ENCODE peak calls at places on chromosomes 6 and 20, in four cellular contexts. E is left cardiac atrium, D is upper lobe of right lung, A is SHP77. S is an unnamed sample.

GRCh38 chr20:64106435-64106961 is 867 bp downstream of the NPBWR2 start:
- DNase-seq in E (peak), D (peak), A (no peak), S (no peak)

GRCh38 chr6:152462716-152463115 is 174.4 kb downstream of the SYNE1 start:
- DNase-seq in E (no peak), D (no peak), A (no peak), S (no peak)

GRCh38 chr6:37418727-37419126 is 14.3 kb upstream of the CMTR1 start:
- DNase-seq in E (no peak), D (no peak), A (no peak), S (no peak)

GRCh38 chr6:125262026-125263013 is 39.4 kb downstream of the HDDC2 start:
- DNase-seq in E (no peak), D (no peak), A (no peak), S (no peak)

GRCh38 chr6:123524781-123525180 is 112.0 kb downstream of the TRDN start:
- DNase-seq in E (no peak), D (no peak), A (no peak), S (no peak)

GRCh38 chr20:25254986-25255680 is 7.2 kb downstream of the PYGB start:
- DNase-seq in E (peak), D (peak), A (no peak), S (no peak)

GRCh38 chr6:143595256-143596036 is 82.3 kb upstream of the PHACTR2 start:
- DNase-seq in E (no peak), D (no peak), A (no peak), S (no peak)

GRCh38 chr20:62712606-62713005 is 4.0 kb downstream of the NTSR1 start:
- DNase-seq in E (no peak), D (no peak), A (no peak), S (no peak)

GRCh38 chr6:74447013-74447412 is 751.0 kb downstream of the CD109 start:
- DNase-seq in E (no peak), D (no peak), A (no peak), S (no peak)

GRCh38 chr6:96834070-96834469 is 3.2 kb downstream of the GPR63 start:
- DNase-seq in E (no peak), D (no peak), A (no peak), S (no peak)

GRCh38 chr20:50385733-50386640 is 124.2 kb upstream of the PTPN1 start:
- DNase-seq in E (no peak), D (no peak), A (no peak), S (no peak)

GRCh38 chr6:10414766-10415592 is at the start of gene TFAP2A:
- DNase-seq in E (no peak), D (no peak), A (no peak), S (peak)

GRCh38 chr20:23668477-23668951 is 20.3 kb downstream of the CST4 start:
- DNase-seq in E (no peak), D (no peak), A (peak), S (peak)

GRCh38 chr6:148848915-148849314 is 102.1 kb downstream of the UST start:
- DNase-seq in E (no peak), D (no peak), A (no peak), S (no peak)

GRCh38 chr20:62225820-62226635 is 6.0 kb upstream of the HRH3 start:
- DNase-seq in E (no peak), D (no peak), A (no peak), S (no peak)

GRCh38 chr6:79077680-79078056 is 386 bp downstream of the PHIP start:
- DNase-seq in E (no peak), D (no peak), A (peak), S (peak)

GRCh38 chr6:7050911-7051779 is 56.6 kb upstream of the RREB1 start:
- DNase-seq in E (peak), D (peak), A (no peak), S (peak)

GRCh38 chr6:129117355-129117754 is 234.4 kb downstream of the LAMA2 start:
- DNase-seq in E (no peak), D (no peak), A (no peak), S (no peak)

GRCh38 chr6:35512740-35513139 is at the start of gene TULP1:
- DNase-seq in E (no peak), D (no peak), A (no peak), S (no peak)

GRCh38 chr6:98808522-98809210 is 25.7 kb upstream of the POU3F2 start:
- DNase-seq in E (no peak), D (no peak), A (no peak), S (no peak)

GRCh38 chr20:54995553-54995952 is 520.2 kb downstream of the DOK5 start:
- DNase-seq in E (no peak), D (no peak), A (no peak), S (peak)

GRCh38 chr20:32227744-32228688 is 20.3 kb downstream of the POFUT1 start:
- DNase-seq in E (peak), D (peak), A (no peak), S (no peak)

GRCh38 chr20:35134472-35134871 is 12.7 kb downstream of the EDEM2 start:
- DNase-seq in E (peak), D (no peak), A (no peak), S (no peak)

GRCh38 chr6:141878686-141879085 is 254.0 kb upstream of the GJE1 start:
- DNase-seq in E (no peak), D (no peak), A (no peak), S (no peak)

GRCh38 chr6:39610229-39610628 is 115.0 kb downstream of the KIF6 start:
- DNase-seq in E (no peak), D (no peak), A (no peak), S (no peak)

GRCh38 chr6:61606500-61606899 is 679.5 kb downstream of the KHDRBS2 start:
- DNase-seq in E (no peak), D (no peak), A (no peak), S (no peak)

GRCh38 chr6:136090929-136091328 is 159.2 kb downstream of the MTFR2 start:
- DNase-seq in E (no peak), D (no peak), A (no peak), S (no peak)

GRCh38 chr20:17971571-17972013 is 2.8 kb downstream of the MGME1 start:
- DNase-seq in E (no peak), D (no peak), A (no peak), S (peak)

GRCh38 chr6:112029045-112029822 is 24.7 kb upstream of the CCN6 start:
- DNase-seq in E (peak), D (peak), A (peak), S (peak)

GRCh38 chr6:73521351-73522254 is 771 bp upstream of the EEF1A1 start:
- DNase-seq in E (peak), D (peak), A (peak), S (peak)

GRCh38 chr20:63707558-63708300 is at the start of the genes ARFRP1 and ZGPAT:
- DNase-seq in E (peak), D (peak), A (peak), S (peak)

GRCh38 chr20:48266571-48266970 is 481.3 kb upstream of the SULF2 start:
- DNase-seq in E (no peak), D (no peak), A (no peak), S (no peak)

GRCh38 chr6:125271486-125272159 is 30.1 kb downstream of the HDDC2 start:
- DNase-seq in E (no peak), D (no peak), A (no peak), S (peak)

GRCh38 chr6:109242923-109243322 is 139.3 kb downstream of the CD164 start:
- DNase-seq in E (no peak), D (no peak), A (no peak), S (no peak)

GRCh38 chr6:30188541-30188940 is 24.7 kb downstream of the TRIM26 start:
- DNase-seq in E (no peak), D (no peak), A (no peak), S (no peak)

GRCh38 chr6:132937466-132937906 is 123.1 kb downstream of the RPS12 start:
- DNase-seq in E (peak), D (no peak), A (peak), S (peak)

GRCh38 chr6:145073811-145074210 is 661.5 kb downstream of the EPM2A start:
- DNase-seq in E (no peak), D (no peak), A (no peak), S (no peak)

GRCh38 chr6:25788305-25788922 is 33.9 kb downstream of the SLC17A4 start:
- DNase-seq in E (peak), D (no peak), A (peak), S (peak)

GRCh38 chr6:72657798-72658197 is 35.9 kb downstream of the KCNQ5 start:
- DNase-seq in E (no peak), D (no peak), A (no peak), S (no peak)

GRCh38 chr20:19460386-19460785 is 247.9 kb downstream of the SLC24A3 start:
- DNase-seq in E (no peak), D (no peak), A (no peak), S (no peak)